ENCODE peak calls at places on chromosomes 6 and 20, in nine cellular contexts. One of them, this sample, is unnamed.

GRCh38 chr20:22686097-22686496 is 101.7 kb upstream of the FOXA2 start:
- DNase-seq in GM12865: peak; percentile 43
- DNase-seq in glutamatergic neuron: peak; percentile 67
- DNase-seq in fibroblast of villous mesenchyme: peak; percentile 74
- DNase-seq in CD8-positive, alpha-beta T cell: no peak
- DNase-seq in choroid plexus epithelial cell: peak; percentile 83
- DNase-seq in endodermal cell: peak; percentile 92
- DNase-seq in GM13977: no peak
- DNase-seq in AG10803: peak; percentile 56
- DNase-seq in this sample: peak; percentile 47

GRCh38 chr6:3032986-3033385 is 33.3 kb downstream of the NQO2 start:
- DNase-seq in GM12865: no peak
- DNase-seq in glutamatergic neuron: no peak
- DNase-seq in fibroblast of villous mesenchyme: no peak
- DNase-seq in CD8-positive, alpha-beta T cell: no peak
- DNase-seq in choroid plexus epithelial cell: no peak
- DNase-seq in endodermal cell: no peak
- DNase-seq in GM13977: no peak
- DNase-seq in AG10803: no peak
- DNase-seq in this sample: no peak

GRCh38 chr6:48068326-48069191 is 42.4 kb downstream of the PTCHD4 start:
- DNase-seq in GM12865: no peak
- DNase-seq in glutamatergic neuron: peak; percentile 48
- DNase-seq in fibroblast of villous mesenchyme: no peak
- DNase-seq in CD8-positive, alpha-beta T cell: no peak
- DNase-seq in choroid plexus epithelial cell: no peak
- DNase-seq in endodermal cell: peak; percentile 77
- DNase-seq in GM13977: peak; percentile 13
- DNase-seq in AG10803: no peak
- DNase-seq in this sample: peak; percentile 30

GRCh38 chr20:23117738-23118137 is 31.6 kb upstream of the CD93 start:
- DNase-seq in GM12865: no peak
- DNase-seq in glutamatergic neuron: no peak
- DNase-seq in fibroblast of villous mesenchyme: no peak
- DNase-seq in CD8-positive, alpha-beta T cell: no peak
- DNase-seq in choroid plexus epithelial cell: no peak
- DNase-seq in endodermal cell: no peak
- DNase-seq in GM13977: no peak
- DNase-seq in AG10803: no peak
- DNase-seq in this sample: no peak

GRCh38 chr6:14401181-14401745 is 283.7 kb downstream of the CD83 start:
- DNase-seq in GM12865: no peak
- DNase-seq in glutamatergic neuron: no peak
- DNase-seq in fibroblast of villous mesenchyme: no peak
- DNase-seq in CD8-positive, alpha-beta T cell: no peak
- DNase-seq in choroid plexus epithelial cell: no peak
- DNase-seq in endodermal cell: no peak
- DNase-seq in GM13977: no peak
- DNase-seq in AG10803: peak; percentile 33
- DNase-seq in this sample: no peak

GRCh38 chr20:38115896-38116295 is 49.2 kb downstream of the TGM2 start:
- DNase-seq in GM12865: no peak
- DNase-seq in glutamatergic neuron: no peak
- DNase-seq in fibroblast of villous mesenchyme: no peak
- DNase-seq in CD8-positive, alpha-beta T cell: no peak
- DNase-seq in choroid plexus epithelial cell: no peak
- DNase-seq in endodermal cell: no peak
- DNase-seq in GM13977: no peak
- DNase-seq in AG10803: no peak
- DNase-seq in this sample: no peak

GRCh38 chr20:2624190-2624589 is 28.2 kb upstream of the NOP56 start:
- DNase-seq in GM12865: no peak
- DNase-seq in glutamatergic neuron: no peak
- DNase-seq in fibroblast of villous mesenchyme: no peak
- DNase-seq in CD8-positive, alpha-beta T cell: no peak
- DNase-seq in choroid plexus epithelial cell: no peak
- DNase-seq in endodermal cell: no peak
- DNase-seq in GM13977: no peak
- DNase-seq in AG10803: no peak
- DNase-seq in this sample: no peak

GRCh38 chr20:10218536-10219451 is at the start of gene SNAP25:
- DNase-seq in GM12865: peak; percentile 46
- DNase-seq in glutamatergic neuron: peak; percentile 86
- DNase-seq in fibroblast of villous mesenchyme: peak; percentile 86
- DNase-seq in CD8-positive, alpha-beta T cell: no peak
- DNase-seq in choroid plexus epithelial cell: peak; percentile 94
- DNase-seq in endodermal cell: peak; percentile 95
- DNase-seq in GM13977: peak; percentile 55
- DNase-seq in AG10803: peak; percentile 58
- DNase-seq in this sample: peak; percentile 77

GRCh38 chr6:167141667-167142432 is 15.9 kb downstream of the GPR31 start:
- DNase-seq in GM12865: peak; percentile 74
- DNase-seq in glutamatergic neuron: peak; percentile 71
- DNase-seq in fibroblast of villous mesenchyme: peak; percentile 26
- DNase-seq in CD8-positive, alpha-beta T cell: no peak
- DNase-seq in choroid plexus epithelial cell: peak; percentile 44
- DNase-seq in endodermal cell: peak; percentile 89
- DNase-seq in GM13977: peak; percentile 80
- DNase-seq in AG10803: no peak
- DNase-seq in this sample: peak; percentile 74

GRCh38 chr6:170101281-170102035 is 189.4 kb downstream of the DLL1 start:
- DNase-seq in GM12865: no peak
- DNase-seq in glutamatergic neuron: no peak
- DNase-seq in fibroblast of villous mesenchyme: no peak
- DNase-seq in CD8-positive, alpha-beta T cell: no peak
- DNase-seq in choroid plexus epithelial cell: no peak
- DNase-seq in endodermal cell: peak; percentile 37
- DNase-seq in GM13977: no peak
- DNase-seq in AG10803: no peak
- DNase-seq in this sample: peak; percentile 1

GRCh38 chr6:167750956-167751358 is 75.8 kb upstream of the AFDN start:
- DNase-seq in GM12865: no peak
- DNase-seq in glutamatergic neuron: no peak
- DNase-seq in fibroblast of villous mesenchyme: no peak
- DNase-seq in CD8-positive, alpha-beta T cell: no peak
- DNase-seq in choroid plexus epithelial cell: no peak
- DNase-seq in endodermal cell: peak; percentile 96
- DNase-seq in GM13977: no peak
- DNase-seq in AG10803: no peak
- DNase-seq in this sample: no peak

GRCh38 chr6:44681782-44682181 is 294.3 kb downstream of the CDC5L start:
- DNase-seq in GM12865: no peak
- DNase-seq in glutamatergic neuron: no peak
- DNase-seq in fibroblast of villous mesenchyme: peak; percentile 47
- DNase-seq in CD8-positive, alpha-beta T cell: no peak
- DNase-seq in choroid plexus epithelial cell: peak; percentile 85
- DNase-seq in endodermal cell: peak; percentile 36
- DNase-seq in GM13977: no peak
- DNase-seq in AG10803: no peak
- DNase-seq in this sample: no peak

GRCh38 chr20:24571159-24571558 is 101.7 kb downstream of the SYNDIG1 start:
- DNase-seq in GM12865: no peak
- DNase-seq in glutamatergic neuron: no peak
- DNase-seq in fibroblast of villous mesenchyme: no peak
- DNase-seq in CD8-positive, alpha-beta T cell: no peak
- DNase-seq in choroid plexus epithelial cell: no peak
- DNase-seq in endodermal cell: no peak
- DNase-seq in GM13977: no peak
- DNase-seq in AG10803: no peak
- DNase-seq in this sample: no peak

GRCh38 chr6:161918154-161918553 is 644.3 kb upstream of the AGPAT4 start:
- DNase-seq in GM12865: no peak
- DNase-seq in glutamatergic neuron: no peak
- DNase-seq in fibroblast of villous mesenchyme: no peak
- DNase-seq in CD8-positive, alpha-beta T cell: no peak
- DNase-seq in choroid plexus epithelial cell: peak; percentile 57
- DNase-seq in endodermal cell: no peak
- DNase-seq in GM13977: no peak
- DNase-seq in AG10803: no peak
- DNase-seq in this sample: no peak

GRCh38 chr6:72218125-72218524 is 331.8 kb downstream of the RIMS1 start:
- DNase-seq in GM12865: peak; percentile 30
- DNase-seq in glutamatergic neuron: peak; percentile 72
- DNase-seq in fibroblast of villous mesenchyme: peak; percentile 6
- DNase-seq in CD8-positive, alpha-beta T cell: no peak
- DNase-seq in choroid plexus epithelial cell: peak; percentile 66
- DNase-seq in endodermal cell: peak; percentile 91
- DNase-seq in GM13977: peak; percentile 8
- DNase-seq in AG10803: peak; percentile 20
- DNase-seq in this sample: peak; percentile 65
- TF ChIP-seq CTCF in GM12865: peak; percentile 48
- TF ChIP-seq CTCF in glutamatergic neuron: peak; percentile 53
- TF ChIP-seq CTCF in fibroblast of villous mesenchyme: peak; percentile 59
- TF ChIP-seq CTCF in CD8-positive, alpha-beta T cell: no peak
- TF ChIP-seq CTCF in choroid plexus epithelial cell: peak; percentile 82
- TF ChIP-seq CTCF in endodermal cell: peak; percentile 80
- TF ChIP-seq CTCF in GM13977: peak; percentile 29
- TF ChIP-seq CTCF in AG10803: peak; percentile 55
- TF ChIP-seq CTCF in this sample: peak; percentile 36

GRCh38 chr6:37741757-37742400 is 44.2 kb upstream of the MDGA1 start:
- DNase-seq in GM12865: no peak
- DNase-seq in glutamatergic neuron: peak; percentile 47
- DNase-seq in fibroblast of villous mesenchyme: peak; percentile 6
- DNase-seq in CD8-positive, alpha-beta T cell: no peak
- DNase-seq in choroid plexus epithelial cell: no peak
- DNase-seq in endodermal cell: peak; percentile 82
- DNase-seq in GM13977: no peak
- DNase-seq in AG10803: peak; percentile 11
- DNase-seq in this sample: peak; percentile 28
- TF ChIP-seq CTCF in GM12865: peak; percentile 19
- TF ChIP-seq CTCF in glutamatergic neuron: no peak
- TF ChIP-seq CTCF in fibroblast of villous mesenchyme: peak; percentile 46
- TF ChIP-seq CTCF in CD8-positive, alpha-beta T cell: no peak
- TF ChIP-seq CTCF in choroid plexus epithelial cell: peak; percentile 57
- TF ChIP-seq CTCF in endodermal cell: peak; percentile 80
- TF ChIP-seq CTCF in GM13977: peak; percentile 30
- TF ChIP-seq CTCF in AG10803: peak; percentile 61
- TF ChIP-seq CTCF in this sample: no peak

DNA sequence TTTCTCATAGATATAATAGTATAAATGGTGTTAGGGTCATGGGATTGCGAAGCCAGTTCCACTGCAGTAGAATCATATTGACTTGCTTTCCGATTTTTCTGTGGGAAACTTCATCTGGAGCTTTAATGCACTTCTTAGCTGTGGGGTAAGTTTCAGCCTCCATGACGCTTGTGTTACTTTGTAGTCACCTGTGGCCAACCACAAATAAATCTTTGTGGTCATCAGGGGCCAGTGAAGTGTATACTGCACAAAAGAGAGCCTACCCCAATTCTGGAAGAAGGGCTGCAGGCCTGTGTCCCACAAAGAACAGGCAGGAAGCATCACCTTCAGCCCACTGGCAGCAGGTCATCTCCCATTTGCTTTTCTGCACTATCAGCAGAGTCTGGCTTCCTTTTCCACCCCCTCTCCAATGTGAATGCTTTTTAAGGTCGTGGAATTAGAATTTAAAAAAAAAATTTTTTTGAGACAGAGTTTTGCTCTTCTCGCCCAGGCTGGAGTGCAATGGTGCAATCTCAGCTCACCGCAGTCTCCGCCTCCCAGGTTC is 32.0 kb downstream of the MTHFD1L start:
- DNase-seq in GM12865: peak; percentile 79
- DNase-seq in glutamatergic neuron: no peak
- DNase-seq in fibroblast of villous mesenchyme: no peak
- DNase-seq in CD8-positive, alpha-beta T cell: no peak
- DNase-seq in choroid plexus epithelial cell: no peak
- DNase-seq in endodermal cell: no peak
- DNase-seq in GM13977: peak; percentile 35
- DNase-seq in AG10803: no peak
- DNase-seq in this sample: no peak
- TF ChIP-seq CTCF in GM12865: no peak
- TF ChIP-seq CTCF in glutamatergic neuron: no peak
- TF ChIP-seq CTCF in fibroblast of villous mesenchyme: no peak
- TF ChIP-seq CTCF in CD8-positive, alpha-beta T cell: no peak
- TF ChIP-seq CTCF in choroid plexus epithelial cell: no peak
- TF ChIP-seq CTCF in endodermal cell: no peak
- TF ChIP-seq CTCF in GM13977: no peak
- TF ChIP-seq CTCF in AG10803: no peak
- TF ChIP-seq CTCF in this sample: no peak

GRCh38 chr6:77178821-77179220 is 284.5 kb downstream of the HTR1B start:
- DNase-seq in GM12865: no peak
- DNase-seq in glutamatergic neuron: no peak
- DNase-seq in fibroblast of villous mesenchyme: peak; percentile 27
- DNase-seq in CD8-positive, alpha-beta T cell: no peak
- DNase-seq in choroid plexus epithelial cell: peak; percentile 79
- DNase-seq in endodermal cell: no peak
- DNase-seq in GM13977: no peak
- DNase-seq in AG10803: peak; percentile 59
- DNase-seq in this sample: no peak

GRCh38 chr6:77177470-77177869 is 285.8 kb downstream of the HTR1B start:
- DNase-seq in GM12865: no peak
- DNase-seq in glutamatergic neuron: no peak
- DNase-seq in fibroblast of villous mesenchyme: no peak
- DNase-seq in CD8-positive, alpha-beta T cell: no peak
- DNase-seq in choroid plexus epithelial cell: no peak
- DNase-seq in endodermal cell: no peak
- DNase-seq in GM13977: no peak
- DNase-seq in AG10803: no peak
- DNase-seq in this sample: no peak

GRCh38 chr6:77172578-77172977 is 290.7 kb downstream of the HTR1B start:
- DNase-seq in GM12865: no peak
- DNase-seq in glutamatergic neuron: no peak
- DNase-seq in fibroblast of villous mesenchyme: no peak
- DNase-seq in CD8-positive, alpha-beta T cell: no peak
- DNase-seq in choroid plexus epithelial cell: no peak
- DNase-seq in endodermal cell: peak; percentile 35
- DNase-seq in GM13977: no peak
- DNase-seq in AG10803: no peak
- DNase-seq in this sample: no peak

GRCh38 chr6:77173472-77174074 is 289.7 kb downstream of the HTR1B start:
- DNase-seq in GM12865: no peak
- DNase-seq in glutamatergic neuron: no peak
- DNase-seq in fibroblast of villous mesenchyme: peak; percentile 21
- DNase-seq in CD8-positive, alpha-beta T cell: no peak
- DNase-seq in choroid plexus epithelial cell: peak; percentile 40
- DNase-seq in endodermal cell: peak; percentile 81
- DNase-seq in GM13977: no peak
- DNase-seq in AG10803: peak; percentile 2
- DNase-seq in this sample: no peak
- TF ChIP-seq CTCF in GM12865: peak; percentile 19
- TF ChIP-seq CTCF in glutamatergic neuron: no peak
- TF ChIP-seq CTCF in fibroblast of villous mesenchyme: peak; percentile 41
- TF ChIP-seq CTCF in CD8-positive, alpha-beta T cell: no peak
- TF ChIP-seq CTCF in choroid plexus epithelial cell: peak; percentile 51
- TF ChIP-seq CTCF in endodermal cell: peak; percentile 86
- TF ChIP-seq CTCF in GM13977: peak; percentile 21
- TF ChIP-seq CTCF in AG10803: peak; percentile 21
- TF ChIP-seq CTCF in this sample: no peak

GRCh38 chr6:68778356-68779020 is 143.4 kb downstream of the ADGRB3 start:
- DNase-seq in GM12865: peak; percentile 26
- DNase-seq in glutamatergic neuron: peak; percentile 35
- DNase-seq in fibroblast of villous mesenchyme: peak; percentile 17
- DNase-seq in CD8-positive, alpha-beta T cell: no peak
- DNase-seq in choroid plexus epithelial cell: peak; percentile 79
- DNase-seq in endodermal cell: peak; percentile 76
- DNase-seq in GM13977: no peak
- DNase-seq in AG10803: peak; percentile 17
- DNase-seq in this sample: peak; percentile 41
- TF ChIP-seq CTCF in GM12865: peak; percentile 40
- TF ChIP-seq CTCF in glutamatergic neuron: peak; percentile 42
- TF ChIP-seq CTCF in fibroblast of villous mesenchyme: peak; percentile 42
- TF ChIP-seq CTCF in CD8-positive, alpha-beta T cell: no peak
- TF ChIP-seq CTCF in choroid plexus epithelial cell: peak; percentile 83
- TF ChIP-seq CTCF in endodermal cell: peak; percentile 90
- TF ChIP-seq CTCF in GM13977: peak; percentile 52
- TF ChIP-seq CTCF in AG10803: peak; percentile 53
- TF ChIP-seq CTCF in this sample: peak; percentile 41

This sample was measured in endothelial cell.